ENCODE peak calls at places on chromosomes 2 and 18, in five cellular contexts. One of them, this sample, is unnamed. For H3K4me1, the result is how much of the 10 kb centered on the place peaks cover.

GRCh38 chr2:29011650-29012060 is 30.6 kb downstream of the TOGARAM2 start:
- DNase-seq in stomach: peak
- DNase-seq in PC-3: no peak
- DNase-seq in ovary: peak
- DNase-seq in H9: no peak
- DNase-seq in this sample: peak

GRCh38 chr2:38747819-38748218 is 3.3 kb downstream of the SRSF7 start:
- DNase-seq in stomach: no peak
- DNase-seq in PC-3: no peak
- DNase-seq in ovary: no peak
- DNase-seq in H9: no peak
- DNase-seq in this sample: no peak

GRCh38 chr2:86788881-86789686 is 1.6 kb downstream of the CD8A start:
- DNase-seq in stomach: no peak
- DNase-seq in PC-3: no peak
- DNase-seq in ovary: no peak
- DNase-seq in H9: peak
- DNase-seq in this sample: peak

GRCh38 chr18:48029296-48029986 is 99.0 kb upstream of the SMAD2 start:
- DNase-seq in stomach: no peak
- DNase-seq in PC-3: no peak
- DNase-seq in ovary: no peak
- DNase-seq in H9: no peak
- DNase-seq in this sample: no peak

GRCh38 chr2:157785200-157785599 is 90.9 kb downstream of the ACVR1 start:
- DNase-seq in stomach: no peak
- DNase-seq in PC-3: peak
- DNase-seq in ovary: no peak
- DNase-seq in H9: no peak
- DNase-seq in this sample: no peak

GRCh38 chr2:23387849-23388248 is 2.9 kb downstream of the KLHL29 start:
- DNase-seq in stomach: no peak
- DNase-seq in PC-3: no peak
- DNase-seq in ovary: no peak
- DNase-seq in H9: no peak
- DNase-seq in this sample: no peak

GRCh38 chr2:239064253-239064652 is 216.4 kb downstream of the TWIST2 start:
- DNase-seq in stomach: no peak
- DNase-seq in PC-3: no peak
- DNase-seq in ovary: no peak
- DNase-seq in H9: no peak
- DNase-seq in this sample: no peak

GRCh38 chr18:56575819-56576663 is 62.4 kb downstream of the TXNL1 start:
- DNase-seq in stomach: no peak
- DNase-seq in PC-3: peak
- DNase-seq in ovary: no peak
- DNase-seq in H9: no peak
- DNase-seq in this sample: no peak

GRCh38 chr2:30686000-30686399 is 121.2 kb downstream of the CAPN13 start:
- DNase-seq in stomach: no peak
- DNase-seq in PC-3: peak
- DNase-seq in ovary: no peak
- DNase-seq in H9: peak
- DNase-seq in this sample: no peak

GRCh38 chr2:171712051-171712450 is 24.8 kb downstream of the DYNC1I2 start:
- DNase-seq in stomach: no peak
- DNase-seq in PC-3: peak
- DNase-seq in ovary: no peak
- DNase-seq in H9: no peak
- DNase-seq in this sample: no peak

GRCh38 chr18:23103449-23103848 is 31.8 kb upstream of the CABLES1 start:
- DNase-seq in stomach: no peak
- DNase-seq in PC-3: no peak
- DNase-seq in ovary: no peak
- DNase-seq in H9: no peak
- DNase-seq in this sample: no peak

GRCh38 chr2:111617804-111618576 is 266.0 kb downstream of the ANAPC1 start:
- DNase-seq in stomach: no peak
- DNase-seq in PC-3: no peak
- DNase-seq in ovary: no peak
- DNase-seq in H9: no peak
- DNase-seq in this sample: peak

GRCh38 chr18:61616111-61616610 is 276.6 kb downstream of the RNF152 start:
- DNase-seq in stomach: no peak
- DNase-seq in PC-3: no peak
- DNase-seq in ovary: no peak
- DNase-seq in H9: peak
- DNase-seq in this sample: no peak

GRCh38 chr2:221002101-221002500 is 570.0 kb downstream of the EPHA4 start:
- DNase-seq in stomach: no peak
- DNase-seq in PC-3: no peak
- DNase-seq in ovary: no peak
- DNase-seq in H9: no peak
- DNase-seq in this sample: no peak

GRCh38 chr2:154762638-154763037 is 64.1 kb downstream of the KCNJ3 start:
- DNase-seq in stomach: no peak
- DNase-seq in PC-3: no peak
- DNase-seq in ovary: no peak
- DNase-seq in H9: no peak
- DNase-seq in this sample: no peak

GRCh38 chr18:56298935-56299334 is 339.5 kb downstream of the TXNL1 start:
- DNase-seq in stomach: no peak
- DNase-seq in PC-3: peak
- DNase-seq in ovary: no peak
- DNase-seq in H9: no peak
- DNase-seq in this sample: no peak

GRCh38 chr2:618591-618990 is 58.6 kb downstream of the TMEM18 start:
- DNase-seq in stomach: no peak
- DNase-seq in PC-3: no peak
- DNase-seq in ovary: no peak
- DNase-seq in H9: no peak
- DNase-seq in this sample: no peak

GRCh38 chr2:621303-622099 is 55.7 kb downstream of the TMEM18 start:
- DNase-seq in stomach: no peak
- DNase-seq in PC-3: no peak
- DNase-seq in ovary: no peak
- DNase-seq in H9: peak
- DNase-seq in this sample: no peak

GRCh38 chr2:620456-621302 is 56.5 kb downstream of the TMEM18 start:
- DNase-seq in stomach: no peak
- DNase-seq in PC-3: no peak
- DNase-seq in ovary: no peak
- DNase-seq in H9: peak
- DNase-seq in this sample: no peak

GRCh38 chr2:619964-620363 is 57.2 kb downstream of the TMEM18 start:
- DNase-seq in stomach: no peak
- DNase-seq in PC-3: no peak
- DNase-seq in ovary: no peak
- DNase-seq in H9: peak
- DNase-seq in this sample: no peak

DNA sequence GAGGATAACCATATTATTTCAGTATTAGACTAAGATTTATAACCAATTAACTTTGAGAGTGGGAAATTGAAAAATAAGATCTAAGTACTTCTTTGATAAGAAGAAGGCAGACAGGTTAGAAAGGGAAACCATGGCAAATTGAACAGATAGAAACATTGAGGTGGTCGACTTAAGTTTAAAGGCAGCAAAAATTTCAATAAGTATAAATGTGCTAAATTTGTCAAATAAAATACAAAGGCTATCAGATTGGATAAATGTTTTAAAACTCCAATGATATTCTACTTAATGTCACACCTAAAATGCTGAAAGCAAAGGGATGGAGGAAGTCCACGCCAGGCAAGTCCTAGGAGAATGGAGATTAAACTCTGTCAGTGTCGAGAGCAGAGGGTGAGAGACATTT is 59.2 kb downstream of the TMEM18 start:
- DNase-seq in stomach: no peak
- DNase-seq in PC-3: no peak
- DNase-seq in ovary: no peak
- DNase-seq in H9: no peak
- DNase-seq in this sample: no peak
- H3K4me1 ChIP-seq in stomach: under half
- H3K4me1 ChIP-seq in PC-3: under half
- H3K4me1 ChIP-seq in ovary: under half
- H3K4me1 ChIP-seq in H9: under half
- H3K4me1 ChIP-seq in this sample: under half

GRCh38 chr2:205723174-205723573 is 40.9 kb downstream of the NRP2 start:
- DNase-seq in stomach: no peak
- DNase-seq in PC-3: no peak
- DNase-seq in ovary: no peak
- DNase-seq in H9: no peak
- DNase-seq in this sample: no peak

GRCh38 chr2:205720451-205720902 is 38.2 kb downstream of the NRP2 start:
- DNase-seq in stomach: no peak
- DNase-seq in PC-3: no peak
- DNase-seq in ovary: no peak
- DNase-seq in H9: no peak
- DNase-seq in this sample: no peak

GRCh38 chr2:205722538-205722878 is 40.2 kb downstream of the NRP2 start:
- DNase-seq in stomach: no peak
- DNase-seq in PC-3: no peak
- DNase-seq in ovary: no peak
- DNase-seq in H9: no peak
- DNase-seq in this sample: no peak

GRCh38 chr2:205719864-205720263 is 37.6 kb downstream of the NRP2 start:
- DNase-seq in stomach: no peak
- DNase-seq in PC-3: no peak
- DNase-seq in ovary: no peak
- DNase-seq in H9: no peak
- DNase-seq in this sample: no peak

DNA sequence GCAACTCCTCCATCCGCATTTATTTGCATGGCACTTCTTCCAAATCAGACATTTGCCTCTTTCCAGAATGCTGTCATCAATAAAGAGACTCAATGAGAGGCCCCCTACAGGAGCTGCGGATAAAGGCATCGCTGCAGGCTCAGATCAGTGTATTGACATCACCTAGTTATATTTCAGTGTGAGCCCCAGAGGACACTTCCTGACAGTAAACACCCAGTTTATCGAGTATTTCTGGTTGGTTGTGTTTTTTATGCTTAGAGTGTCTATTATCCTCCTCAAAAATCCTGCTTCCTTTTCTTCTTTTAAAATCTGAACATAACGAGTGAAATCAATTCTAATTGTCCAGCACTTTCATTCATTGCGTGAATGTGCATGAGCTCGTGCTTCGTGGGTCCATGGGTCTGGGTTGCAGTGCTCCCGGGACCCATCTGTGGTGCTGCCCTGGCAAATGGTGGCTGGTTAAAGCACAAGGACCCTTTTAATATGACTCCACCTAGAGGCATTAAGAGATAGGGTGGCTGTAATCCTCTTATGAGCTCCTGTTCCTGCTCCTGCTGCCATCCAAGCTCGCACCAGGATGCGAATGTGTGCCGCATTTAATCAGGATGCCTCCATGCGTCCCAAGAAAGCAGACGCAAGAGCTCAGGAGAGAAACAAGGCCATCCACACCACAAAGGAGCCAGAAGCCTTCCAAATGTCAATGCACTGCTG is 38.9 kb downstream of the NRP2 start:
- DNase-seq in stomach: no peak
- DNase-seq in PC-3: peak
- DNase-seq in ovary: no peak
- DNase-seq in H9: peak
- DNase-seq in this sample: no peak
- H3K4me1 ChIP-seq in stomach: half or more
- H3K4me1 ChIP-seq in PC-3: under half
- H3K4me1 ChIP-seq in ovary: under half
- H3K4me1 ChIP-seq in H9: under half
- H3K4me1 ChIP-seq in this sample: under half

GRCh38 chr18:58411323-58411722 is 217.6 kb downstream of the ALPK2 start:
- DNase-seq in stomach: no peak
- DNase-seq in PC-3: no peak
- DNase-seq in ovary: no peak
- DNase-seq in H9: no peak
- DNase-seq in this sample: no peak
- H3K4me1 ChIP-seq in stomach: under half
- H3K4me1 ChIP-seq in PC-3: under half
- H3K4me1 ChIP-seq in ovary: under half
- H3K4me1 ChIP-seq in H9: under half
- H3K4me1 ChIP-seq in this sample: under half

GRCh38 chr2:113173563-113174368 is at the start of gene PSD4:
- DNase-seq in stomach: peak
- DNase-seq in PC-3: no peak
- DNase-seq in ovary: no peak
- DNase-seq in H9: no peak
- DNase-seq in this sample: peak

GRCh38 chr2:113172721-113173562 is 829 bp upstream of the PSD4 start:
- DNase-seq in stomach: no peak
- DNase-seq in PC-3: no peak
- DNase-seq in ovary: no peak
- DNase-seq in H9: no peak
- DNase-seq in this sample: no peak

GRCh38 chr2:113175101-113175628 is 1.4 kb downstream of the PSD4 start:
- DNase-seq in stomach: peak
- DNase-seq in PC-3: no peak
- DNase-seq in ovary: no peak
- DNase-seq in H9: no peak
- DNase-seq in this sample: no peak

GRCh38 chr2:113175736-113176695 is 2.2 kb downstream of the PSD4 start:
- DNase-seq in stomach: no peak
- DNase-seq in PC-3: no peak
- DNase-seq in ovary: no peak
- DNase-seq in H9: no peak
- DNase-seq in this sample: no peak

GRCh38 chr2:113174369-113174735 is 581 bp downstream of the PSD4 start:
- DNase-seq in stomach: no peak
- DNase-seq in PC-3: no peak
- DNase-seq in ovary: no peak
- DNase-seq in H9: no peak
- DNase-seq in this sample: no peak
- H3K4me1 ChIP-seq in stomach: under half
- H3K4me1 ChIP-seq in PC-3: under half
- H3K4me1 ChIP-seq in ovary: under half
- H3K4me1 ChIP-seq in H9: under half
- H3K4me1 ChIP-seq in this sample: under half

GRCh38 chr18:27713727-27714080 is 463.2 kb downstream of the CDH2 start:
- DNase-seq in stomach: no peak
- DNase-seq in PC-3: no peak
- DNase-seq in ovary: no peak
- DNase-seq in H9: no peak
- DNase-seq in this sample: no peak
- H3K4me1 ChIP-seq in stomach: under half
- H3K4me1 ChIP-seq in PC-3: under half
- H3K4me1 ChIP-seq in ovary: under half
- H3K4me1 ChIP-seq in H9: under half
- H3K4me1 ChIP-seq in this sample: under half

This sample was measured in testis.